ENCODE peak calls at places on chromosomes 2 and 18, in nine cellular contexts. Q is iPS DF 19.7; H is activated CD4-positive, CD25-positive, alpha-beta regulatory T cell; I is memory B cell; Y is brain microvascular endothelial cell; D is cardiac septum; J is MCF 10A; P is NCI-H460; W is mesothelial cell of epicardium. O is an unnamed sample.

GRCh38 chr2:235573331-235574221 is 79.7 kb downstream of the AGAP1 start:
- DNase-seq in Q (no peak), H (no peak), I (no peak), Y (no peak), D (no peak), J (no peak), P (no peak), W (no peak), O (no peak)

GRCh38 chr18:45084207-45084606 is 403.5 kb downstream of the SETBP1 start:
- DNase-seq in Q (no peak), H (no peak), I (no peak), Y (no peak), D (no peak), J (no peak), P (no peak), W (no peak), O (no peak)

GRCh38 chr2:228599297-228599696 is 417.8 kb upstream of the SPHKAP start:
- DNase-seq in Q (no peak), H (no peak), I (no peak), Y (no peak), D (no peak), J (no peak), P (no peak), W (no peak), O (no peak)

GRCh38 chr2:148546270-148546669 is 98.3 kb upstream of the EPC2 start:
- DNase-seq in Q (no peak), H (no peak), I (no peak), Y (no peak), D (peak), J (peak), P (no peak), W (no peak), O (no peak)

GRCh38 chr18:48734460-48734859 is 195.6 kb downstream of the CTIF start:
- DNase-seq in Q (no peak), H (no peak), I (no peak), Y (no peak), D (no peak), J (no peak), P (no peak), W (no peak), O (no peak)

GRCh38 chr18:23143059-23143831 is 8.0 kb downstream of the CABLES1 start:
- DNase-seq in Q (no peak), H (no peak), I (no peak), Y (no peak), D (no peak), J (peak), P (no peak), W (no peak), O (no peak)

GRCh38 chr2:2324119-2324518 is 7.0 kb downstream of the MYT1L start:
- DNase-seq in Q (no peak), H (no peak), I (no peak), Y (no peak), D (no peak), J (no peak), P (no peak), W (no peak), O (no peak)

GRCh38 chr2:73983322-73984202 is 1.1 kb upstream of the TET3 start:
- DNase-seq in Q (no peak), H (no peak), I (no peak), Y (no peak), D (no peak), J (peak), P (no peak), W (peak), O (no peak)

GRCh38 chr2:110858993-110859770 is 126.8 kb downstream of the ACOXL start:
- DNase-seq in Q (no peak), H (no peak), I (no peak), Y (no peak), D (no peak), J (no peak), P (no peak), W (no peak), O (no peak)

GRCh38 chr2:218060122-218060521 is 8.9 kb upstream of the RUFY4 start:
- DNase-seq in Q (no peak), H (no peak), I (no peak), Y (no peak), D (no peak), J (no peak), P (no peak), W (no peak), O (no peak)

GRCh38 chr2:66057844-66058243 is 377.1 kb upstream of the MEIS1 start:
- DNase-seq in Q (no peak), H (no peak), I (no peak), Y (no peak), D (no peak), J (no peak), P (no peak), W (no peak), O (no peak)

GRCh38 chr2:173658946-173659371 is 304.3 kb downstream of the CDCA7 start:
- DNase-seq in Q (no peak), H (no peak), I (no peak), Y (no peak), D (no peak), J (no peak), P (no peak), W (no peak), O (no peak)

GRCh38 chr2:118670281-118670680 is 177.2 kb downstream of the EN1 start:
- DNase-seq in Q (no peak), H (no peak), I (no peak), Y (no peak), D (no peak), J (no peak), P (no peak), W (no peak), O (no peak)

GRCh38 chr2:28544405-28544914 is 48.6 kb downstream of the PLB1 start:
- DNase-seq in Q (no peak), H (no peak), I (no peak), Y (peak), D (no peak), J (no peak), P (no peak), W (no peak), O (no peak)

GRCh38 chr2:28055325-28055970 is 164.9 kb downstream of the BABAM2 start:
- DNase-seq in Q (no peak), H (no peak), I (no peak), Y (no peak), D (no peak), J (peak), P (no peak), W (no peak), O (no peak)

GRCh38 chr2:39584283-39584972 is 81.3 kb upstream of the TMEM178A start:
- DNase-seq in Q (no peak), H (no peak), I (no peak), Y (peak), D (no peak), J (no peak), P (no peak), W (no peak), O (no peak)

GRCh38 chr2:188986839-188987238 is 12.7 kb downstream of the COL3A1 start:
- DNase-seq in Q (no peak), H (no peak), I (no peak), Y (peak), D (no peak), J (no peak), P (no peak), W (no peak), O (no peak)

GRCh38 chr2:58601017-58601416 is 359.9 kb upstream of the FANCL start:
- DNase-seq in Q (no peak), H (no peak), I (no peak), Y (peak), D (no peak), J (peak), P (no peak), W (no peak), O (no peak)

GRCh38 chr2:238978507-238978906 is 130.6 kb downstream of the TWIST2 start:
- DNase-seq in Q (no peak), H (no peak), I (no peak), Y (no peak), D (no peak), J (peak), P (peak), W (no peak), O (no peak)

GRCh38 chr2:128309341-128310093 is 9.2 kb downstream of the HS6ST1 start:
- DNase-seq in Q (no peak), H (no peak), I (no peak), Y (no peak), D (peak), J (no peak), P (no peak), W (peak), O (no peak)